ENCODE peak calls at places on chromosomes 12 and 14, in five cellular contexts. X, Q, U, E and G are unnamed samples.

GRCh38 chr12:64551676-64552075 is 58.6 kb upstream of the RASSF3 start:
- DNase-seq in U (peak), Q (no peak), E (no peak), X (no peak), G (no peak)

GRCh38 chr12:94244165-94245133 is 96.1 kb downstream of the PLXNC1 start:
- DNase-seq in X (no peak), U (no peak), E (no peak), Q (no peak), G (no peak)

GRCh38 chr12:47391566-47391965 is 311.8 kb upstream of the AMIGO2 start:
- DNase-seq in E (no peak), X (no peak), Q (no peak), U (no peak), G (no peak)

GRCh38 chr12:60205500-60205899 is 609.7 kb downstream of the SLC16A7 start:
- DNase-seq in E (peak), Q (peak), U (peak), X (peak), G (no peak)

GRCh38 chr14:91728616-91729183 is 3.2 kb downstream of the CATSPERB start:
- DNase-seq in U (peak), E (no peak), Q (no peak), X (no peak), G (no peak)

GRCh38 chr12:121295123-121295745 is 1.3 kb downstream of the CAMKK2 start:
- DNase-seq in E (peak), X (no peak), U (no peak), Q (peak), G (peak)

GRCh38 chr12:8819676-8819980 is 2.8 kb upstream of the A2ML1 start:
- DNase-seq in E (no peak), X (no peak), Q (no peak), U (no peak), G (no peak)

GRCh38 chr12:31325524-31325875 is 450 bp downstream of the SINHCAF start:
- DNase-seq in E (no peak), Q (peak), X (peak), U (no peak), G (no peak)

GRCh38 chr12:66751432-66752113 is 72.7 kb upstream of the GRIP1 start:
- DNase-seq in Q (no peak), X (no peak), U (no peak), E (no peak), G (no peak)

GRCh38 chr14:54817506-54817905 is 85.1 kb downstream of the GCH1 start:
- DNase-seq in X (no peak), Q (no peak), U (no peak), E (no peak), G (no peak)
- H3K4me3 ChIP-seq in X (no peak), Q (no peak), U (no peak), E (no peak), G (no peak)

DNA sequence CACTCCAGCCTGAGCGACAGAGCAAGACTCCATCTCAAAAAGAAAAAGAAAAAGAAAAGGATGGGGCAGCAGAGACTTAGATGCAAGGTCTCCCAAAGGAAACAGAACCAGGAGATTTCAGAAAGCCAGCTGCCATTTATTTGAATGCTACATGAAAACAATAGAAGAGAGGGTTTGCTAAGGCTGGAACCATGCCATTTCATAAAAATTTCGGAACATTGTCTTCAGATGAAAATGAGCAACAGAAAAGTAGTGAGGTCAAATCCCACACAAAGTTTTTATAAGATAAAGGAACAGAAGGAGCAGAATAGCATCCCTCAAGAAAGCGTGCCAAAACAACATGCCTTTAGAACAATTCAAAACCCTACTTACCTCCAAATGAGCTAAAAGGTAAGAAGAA is 175.3 kb downstream of the ETV6 start:
- DNase-seq in E (no peak), U (no peak), Q (no peak), X (no peak), G (no peak)
- H3K4me3 ChIP-seq in E (no peak), U (no peak), Q (no peak), X (no peak), G (no peak)

GRCh38 chr12:49446571-49446970 is 79.3 kb downstream of the SPATS2 start:
- DNase-seq in Q (no peak), X (no peak), E (no peak), U (no peak), G (no peak)
- H3K4me3 ChIP-seq in Q (no peak), X (no peak), E (no peak), U (no peak), G (no peak)

GRCh38 chr12:2960432-2960956 is 1.3 kb downstream of the TEAD4 start:
- DNase-seq in E (no peak), X (no peak), Q (peak), U (peak), G (peak)

GRCh38 chr12:2960996-2961616 is 1.9 kb downstream of the TEAD4 start:
- DNase-seq in E (no peak), X (no peak), Q (no peak), U (no peak), G (peak)

GRCh38 chr12:2963154-2963759 is 4.1 kb downstream of the TEAD4 start:
- DNase-seq in U (no peak), E (no peak), Q (no peak), X (peak), G (peak)

GRCh38 chr12:2961705-2962104 is 2.5 kb downstream of the TEAD4 start:
- DNase-seq in E (no peak), X (no peak), Q (no peak), U (no peak), G (peak)

DNA sequence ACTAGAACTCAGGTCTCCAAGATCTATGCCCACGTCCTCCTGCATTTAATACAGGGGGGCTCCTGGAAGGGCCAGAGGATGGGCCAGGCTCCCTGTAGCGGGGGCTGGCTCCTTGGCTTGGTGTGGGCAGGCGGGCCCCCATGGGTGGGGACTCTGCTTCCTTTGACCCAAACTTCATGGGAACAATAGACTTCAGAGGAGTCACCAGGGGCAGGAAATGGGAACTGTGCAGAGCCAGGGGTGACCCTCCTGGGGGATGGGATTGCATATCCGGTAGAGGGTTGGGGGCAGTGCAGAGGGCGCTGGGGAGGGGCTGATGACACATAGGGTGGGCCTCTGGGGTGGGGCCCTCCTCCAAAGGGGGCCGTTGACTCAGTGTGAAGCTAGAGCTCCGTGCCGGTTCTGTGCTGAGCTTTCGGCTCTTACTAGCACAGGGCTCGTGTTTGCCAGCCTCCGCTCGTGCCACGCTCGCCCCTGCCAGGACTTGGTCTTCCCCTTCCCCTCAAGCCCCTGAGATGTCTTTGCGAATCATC is 4.6 kb downstream of the TEAD4 start:
- DNase-seq in X (no peak), E (no peak), U (peak), Q (no peak), G (peak)
- H3K4me3 ChIP-seq in X (no peak), E (no peak), U (no peak), Q (no peak), G (peak)

DNA sequence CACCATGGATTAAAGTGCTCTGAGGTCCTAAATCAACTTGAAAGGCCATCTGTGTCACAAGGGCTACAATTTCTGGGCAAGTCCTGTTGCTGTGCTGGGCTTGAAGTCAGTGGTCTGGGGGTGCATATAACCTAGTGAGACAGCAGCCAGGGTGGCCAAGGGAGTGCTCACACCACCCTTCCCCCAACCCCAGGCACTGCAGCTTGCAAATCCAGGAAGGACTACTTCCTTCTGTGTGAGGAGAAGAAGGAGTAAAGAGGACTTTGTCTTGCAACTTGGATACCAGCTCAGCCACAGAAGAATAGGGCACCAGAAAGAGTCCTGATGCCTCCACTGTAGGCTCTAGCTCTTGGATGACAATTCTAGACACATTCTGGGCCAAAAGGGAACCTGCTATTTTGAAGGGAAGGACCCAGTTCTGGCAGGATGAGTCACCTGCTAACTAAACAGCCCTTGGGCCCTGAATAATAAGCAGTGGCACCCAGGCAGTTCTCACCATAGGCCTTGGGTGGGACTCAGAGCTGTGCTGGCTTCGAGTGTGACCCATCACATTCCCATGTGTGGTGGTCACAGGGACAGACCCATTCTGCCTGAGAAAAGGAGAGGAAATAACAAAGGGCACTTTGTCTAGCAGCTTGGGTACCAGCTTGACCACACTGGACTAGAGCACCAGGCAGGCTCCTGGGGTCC is 32.6 kb upstream of the DHRS7 start:
- DNase-seq in Q (no peak), U (no peak), X (no peak), E (no peak), G (no peak)
- H3K4me3 ChIP-seq in Q (no peak), U (no peak), X (no peak), E (no peak), G (no peak)

GRCh38 chr14:38973083-38973700 is 129.8 kb downstream of the SEC23A start:
- DNase-seq in U (no peak), X (no peak), E (no peak), Q (no peak), G (no peak)

GRCh38 chr14:38971258-38971921 is 131.6 kb downstream of the SEC23A start:
- DNase-seq in Q (no peak), U (no peak), E (no peak), X (no peak), G (peak)

DNA sequence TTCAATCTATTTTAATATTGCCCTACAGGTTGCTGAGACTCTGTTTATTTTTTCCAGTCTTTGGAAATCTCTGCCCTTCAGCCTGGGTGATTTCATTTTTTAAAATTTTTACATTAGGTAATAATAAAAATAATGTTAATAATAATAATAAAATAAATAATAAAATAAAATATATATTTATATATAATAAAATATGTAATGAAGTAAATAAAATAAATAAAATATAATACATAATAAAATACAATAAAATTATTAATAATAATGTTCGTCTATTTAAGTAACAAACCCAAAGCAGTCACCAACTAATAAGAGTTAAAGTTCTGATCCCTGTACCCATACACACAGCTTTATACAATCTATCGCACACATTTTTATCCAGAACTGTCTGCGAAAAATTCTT is 130.5 kb downstream of the SEC23A start:
- DNase-seq in U (no peak), X (no peak), E (no peak), Q (no peak), G (no peak)
- H3K4me3 ChIP-seq in U (no peak), X (no peak), E (no peak), Q (no peak), G (no peak)